ENCODE peak calls at places on chromosomes 1 and 21, in six cellular contexts. X is tibial nerve, E is H9, I is colonic mucosa, Q is GM13977, P is lung. J is an unnamed sample.

GRCh38 chr1:205537386-205538018 is 33.0 kb downstream of the CDK18 start:
- DNase-seq in X (no peak), E (no peak), I (peak), Q (no peak), P (no peak), J (no peak)

GRCh38 chr1:25917996-25918395 is 11.8 kb upstream of the STMN1 start:
- DNase-seq in X (no peak), E (no peak), I (no peak), Q (no peak), P (no peak), J (no peak)

GRCh38 chr1:225378880-225379279 is 49.0 kb downstream of the LBR start:
- DNase-seq in X (no peak), E (peak), I (no peak), Q (no peak), P (no peak), J (no peak)

GRCh38 chr1:56062625-56063024 is 516.7 kb downstream of the PLPP3 start:
- DNase-seq in X (no peak), E (no peak), I (no peak), Q (no peak), P (no peak), J (no peak)

GRCh38 chr1:116984406-116985160 is 17.0 kb upstream of the CD101 start:
- DNase-seq in X (no peak), E (no peak), I (no peak), Q (no peak), P (no peak), J (no peak)

GRCh38 chr1:219350621-219351020 is 176.9 kb downstream of the LYPLAL1 start:
- DNase-seq in X (no peak), E (no peak), I (no peak), Q (no peak), P (no peak), J (no peak)

GRCh38 chr1:156387899-156388813 is 19.1 kb downstream of the RHBG start:
- DNase-seq in X (no peak), E (peak), I (no peak), Q (peak), P (no peak), J (peak)

GRCh38 chr1:78440381-78440793 is 50.4 kb upstream of the PTGFR start:
- DNase-seq in X (no peak), E (no peak), I (no peak), Q (no peak), P (no peak), J (no peak)

GRCh38 chr21:34815831-34816700 is 147.3 kb downstream of the CLIC6 start:
- DNase-seq in X (no peak), E (no peak), I (peak), Q (no peak), P (no peak), J (no peak)

GRCh38 chr1:160618763-160619274 is 28.0 kb downstream of the SLAMF1 start:
- DNase-seq in X (no peak), E (no peak), I (no peak), Q (no peak), P (no peak), J (no peak)

GRCh38 chr1:158969855-158970254 is 38.5 kb downstream of the PYHIN1 start:
- DNase-seq in X (no peak), E (no peak), I (no peak), Q (no peak), P (no peak), J (no peak)

GRCh38 chr1:167912294-167912693 is 1.6 kb downstream of the ADCY10 start:
- DNase-seq in X (no peak), E (peak), I (no peak), Q (no peak), P (no peak), J (no peak)

GRCh38 chr1:167915528-167916102 is 1.7 kb upstream of the ADCY10 start:
- DNase-seq in X (no peak), E (no peak), I (no peak), Q (no peak), P (no peak), J (no peak)

GRCh38 chr1:167916766-167917511 is 3.0 kb upstream of the ADCY10 start:
- DNase-seq in X (no peak), E (no peak), I (no peak), Q (no peak), P (no peak), J (no peak)

GRCh38 chr1:167911413-167911812 is 2.5 kb downstream of the ADCY10 start:
- DNase-seq in X (no peak), E (no peak), I (no peak), Q (no peak), P (no peak), J (no peak)

DNA sequence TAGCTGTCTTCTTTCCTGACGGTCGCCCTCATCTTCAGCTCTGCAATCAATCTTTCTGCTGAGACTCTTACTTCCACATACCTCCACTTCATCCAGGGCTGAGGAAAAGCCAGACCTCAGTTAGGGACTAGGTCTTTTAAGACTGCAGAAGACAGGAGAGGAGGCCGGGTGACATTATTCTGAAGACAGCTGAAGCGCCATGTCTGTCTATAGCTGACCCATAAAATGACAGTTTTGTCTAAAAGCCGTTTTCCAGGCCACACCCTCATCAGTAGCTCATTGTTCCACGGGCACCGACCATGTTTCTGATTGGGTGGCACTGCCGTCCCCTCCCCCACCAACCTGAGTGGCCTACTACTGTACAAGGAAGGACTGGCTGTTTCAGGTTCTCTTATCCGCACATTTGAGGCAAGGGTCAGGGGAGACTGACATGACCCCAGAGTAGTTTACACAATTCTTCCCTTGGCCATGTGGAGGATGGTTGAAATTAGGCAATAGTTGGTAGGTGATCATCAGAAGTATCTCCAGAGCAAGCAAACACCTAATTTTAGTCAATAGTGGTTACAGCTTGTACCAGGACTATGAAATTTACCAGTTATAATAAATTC is at the start of gene ADCY10:
- DNase-seq in X (no peak), E (no peak), I (peak), Q (no peak), P (no peak), J (no peak)
- TF ChIP-seq CTCF in X (no peak), E (no peak), I (no peak), Q (no peak), P (no peak), J (no peak)

GRCh38 chr1:24773618-24774017 is 28.4 kb downstream of the CLIC4 start:
- DNase-seq in X (no peak), E (no peak), I (no peak), Q (no peak), P (no peak), J (no peak)
- TF ChIP-seq CTCF in X (no peak), E (no peak), I (no peak), Q (no peak), P (no peak), J (no peak)

DNA sequence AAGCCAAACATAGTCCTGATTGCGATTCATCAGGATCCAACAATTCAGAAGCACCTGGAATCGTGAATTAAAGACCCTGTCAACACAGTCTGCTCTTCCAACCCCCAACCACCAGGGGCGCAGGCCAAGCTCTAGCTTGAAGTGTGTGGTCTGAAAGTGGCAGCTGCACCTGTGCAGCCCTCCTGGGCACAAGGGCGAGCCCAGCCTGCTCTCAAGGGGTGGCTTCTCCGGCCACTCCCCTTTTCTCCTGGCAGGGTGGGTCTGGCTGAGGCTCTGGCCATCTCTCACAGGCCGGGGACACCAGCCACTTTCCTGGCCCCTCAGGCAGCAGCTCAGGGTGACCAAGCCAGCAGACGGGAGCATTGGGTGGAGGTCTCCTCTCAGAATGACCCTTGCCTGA is 62.3 kb downstream of the SLC66A1 start:
- DNase-seq in X (no peak), E (peak), I (no peak), Q (no peak), P (no peak), J (peak)
- TF ChIP-seq CTCF in X (no peak), E (peak), I (peak), Q (peak), P (no peak), J (peak)

DNA sequence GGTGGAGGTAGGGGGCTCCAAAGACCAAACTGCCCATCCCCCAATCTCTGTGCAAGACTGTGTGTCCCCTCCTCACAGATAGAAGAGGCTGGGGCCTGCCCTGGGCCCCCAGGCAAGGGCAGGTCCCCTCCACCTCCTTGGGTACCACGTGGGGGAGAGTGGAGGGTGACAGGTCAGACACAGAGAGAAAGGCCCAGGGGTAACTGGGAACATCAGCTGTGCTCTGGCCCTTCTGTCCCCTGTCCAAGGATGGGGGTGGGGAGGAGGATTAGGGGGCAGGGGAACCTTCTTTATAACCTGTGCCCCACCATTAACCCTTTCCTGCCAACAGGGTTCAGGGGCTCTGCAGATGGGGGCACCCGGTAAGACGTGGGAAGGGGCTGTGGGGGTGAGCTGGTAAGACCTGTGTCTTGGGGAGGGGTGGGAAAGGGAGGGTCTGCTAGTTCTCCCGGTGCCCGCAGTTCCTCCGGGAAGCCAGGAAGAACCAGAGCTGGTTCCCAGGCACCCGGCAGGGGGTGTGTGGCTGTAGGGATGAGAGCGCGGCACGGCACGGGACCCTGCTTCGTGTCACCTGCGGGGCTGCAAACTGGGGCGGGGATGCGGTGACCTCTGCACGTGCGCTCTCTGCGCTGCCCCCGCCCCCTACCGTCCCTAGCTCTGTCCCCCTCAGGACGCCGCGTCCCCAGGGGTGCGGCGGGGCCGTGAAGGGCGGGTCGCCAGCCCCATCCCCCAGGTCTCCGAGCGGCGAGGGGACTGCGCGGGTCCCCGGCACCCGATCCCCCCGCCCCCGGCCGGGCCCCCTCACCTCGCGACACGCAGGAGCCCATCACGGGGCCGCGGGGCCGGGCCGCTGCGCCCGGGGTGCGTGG is 601 bp downstream of the FAM131C start:
- DNase-seq in X (no peak), E (no peak), I (no peak), Q (no peak), P (no peak), J (no peak)
- TF ChIP-seq CTCF in X (no peak), E (no peak), I (no peak), Q (no peak), P (no peak), J (peak)